ENCODE peak calls at places on chromosomes 2 and 18, in five cellular contexts. T, Q, W, V and M are unnamed samples. For H3K4me1, the result is how much of the 10 kb centered on the place peaks cover.

GRCh38 chr2:102803041-102803896 is 41.4 kb downstream of the TMEM182 start:
- DNase-seq in T (no peak), Q (no peak), W (no peak), V (no peak), M (no peak)

GRCh38 chr2:13550832-13551231 is 834.1 kb downstream of the TRIB2 start:
- DNase-seq in T (no peak), Q (no peak), W (no peak), V (no peak), M (no peak)

GRCh38 chr2:34570266-34570872 is 971.3 kb upstream of the FAM98A start:
- DNase-seq in T (no peak), Q (peak), W (no peak), V (no peak), M (no peak)

GRCh38 chr2:143792602-143793001 is 663.4 kb downstream of the ARHGAP15 start:
- DNase-seq in T (no peak), Q (no peak), W (no peak), V (no peak), M (no peak)

GRCh38 chr18:21858544-21858943 is 118.0 kb downstream of the MIB1 start:
- DNase-seq in T (no peak), Q (no peak), W (no peak), V (no peak), M (no peak)

GRCh38 chr2:85265304-85265703 is 62.5 kb downstream of the TGOLN2 start:
- DNase-seq in T (no peak), Q (no peak), W (no peak), V (peak), M (peak)

GRCh38 chr2:36395866-36396265 is 40.3 kb downstream of the CRIM1 start:
- DNase-seq in T (no peak), Q (no peak), W (no peak), V (no peak), M (no peak)

GRCh38 chr18:34933880-34934689 is 107.1 kb upstream of the MAPRE2 start:
- DNase-seq in T (peak), Q (no peak), W (no peak), V (no peak), M (no peak)

GRCh38 chr2:172701250-172701649 is 34.4 kb upstream of the RAPGEF4 start:
- DNase-seq in T (peak), Q (no peak), W (no peak), V (no peak), M (no peak)

GRCh38 chr18:77068321-77068841 is 64.2 kb downstream of the MBP start:
- DNase-seq in T (peak), Q (no peak), W (peak), V (no peak), M (no peak)

GRCh38 chr2:36561223-36561944 is 36.6 kb downstream of the FEZ2 start:
- DNase-seq in T (peak), Q (peak), W (no peak), V (no peak), M (no peak)

GRCh38 chr2:165777522-165778186 is 16.4 kb downstream of the GALNT3 start:
- DNase-seq in T (no peak), Q (no peak), W (no peak), V (no peak), M (no peak)

GRCh38 chr2:201987426-201987825 is 46.2 kb upstream of the FZD7 start:
- DNase-seq in T (no peak), Q (no peak), W (no peak), V (no peak), M (no peak)

GRCh38 chr2:201985740-201986735 is 47.6 kb upstream of the FZD7 start:
- DNase-seq in T (peak), Q (no peak), W (no peak), V (no peak), M (no peak)

GRCh38 chr2:201983174-201983573 is 50.5 kb upstream of the FZD7 start:
- DNase-seq in T (no peak), Q (no peak), W (no peak), V (no peak), M (no peak)

GRCh38 chr2:201984333-201984732 is 49.3 kb upstream of the FZD7 start:
- DNase-seq in T (no peak), Q (no peak), W (no peak), V (no peak), M (no peak)

GRCh38 chr2:201984800-201985525 is 48.7 kb upstream of the FZD7 start:
- DNase-seq in T (no peak), Q (peak), W (no peak), V (no peak), M (peak)
- H3K4me3 ChIP-seq in T (no peak), Q (no peak), W (no peak), V (no peak), M (no peak)

GRCh38 chr18:659597-659996 is 2.1 kb downstream of the TYMS start:
- DNase-seq in T (no peak), Q (no peak), W (no peak), V (no peak), M (no peak)

GRCh38 chr18:658947-659533 is 1.6 kb downstream of the TYMS start:
- DNase-seq in T (no peak), Q (no peak), W (no peak), V (no peak), M (no peak)

GRCh38 chr18:657311-657997 is at the start of gene TYMS:
- DNase-seq in T (peak), Q (peak), W (no peak), V (peak), M (no peak)

GRCh38 chr18:655445-655844 is 2.0 kb upstream of the TYMS start:
- DNase-seq in T (no peak), Q (no peak), W (no peak), V (no peak), M (no peak)

DNA sequence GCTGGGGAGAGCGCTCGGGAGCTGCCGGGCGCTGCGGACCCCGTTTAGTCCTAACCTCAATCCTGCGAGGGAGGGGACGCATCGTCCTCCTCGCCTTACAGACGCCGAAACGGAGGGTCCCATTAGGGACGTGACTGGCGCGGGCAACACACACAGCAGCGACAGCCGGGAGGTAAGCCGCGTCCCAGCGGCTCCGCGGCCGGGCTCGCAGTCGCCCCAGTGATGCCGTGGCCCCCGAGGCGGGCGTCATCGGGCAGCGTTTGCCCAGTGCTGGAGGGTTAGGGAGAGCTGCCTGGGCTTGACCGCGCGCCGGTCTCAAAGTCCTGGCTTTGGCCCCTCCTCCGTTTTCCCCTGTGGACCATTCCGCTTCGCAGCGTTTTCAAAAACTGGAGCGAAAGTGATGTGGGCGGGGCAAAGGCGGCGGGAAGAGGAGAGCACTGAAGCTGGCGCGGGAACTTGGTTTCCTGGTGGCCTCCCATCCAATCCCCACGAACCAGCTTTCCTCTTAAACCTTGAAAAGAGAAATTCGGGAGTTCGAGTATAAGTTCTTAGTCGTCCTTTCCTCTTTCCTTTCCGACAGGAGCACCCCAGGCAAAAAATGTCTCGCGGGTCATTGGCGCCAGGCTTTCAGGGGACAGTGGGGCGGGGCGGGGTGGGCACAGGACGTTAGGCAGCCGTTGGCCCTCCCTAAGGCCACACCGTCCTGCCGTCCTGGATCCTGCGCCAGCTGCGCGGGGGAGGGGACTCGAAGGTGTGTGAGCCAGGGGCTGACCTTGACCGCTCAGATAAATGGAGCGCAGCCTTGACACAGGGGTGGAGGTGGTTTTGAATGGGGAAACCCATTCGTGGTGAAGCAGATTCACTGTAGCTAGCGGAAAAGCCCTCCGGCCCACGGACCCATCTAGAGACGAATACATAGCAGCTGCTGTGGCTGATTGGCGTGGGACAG is 819 bp downstream of the TYMS start:
- DNase-seq in T (peak), Q (peak), W (peak), V (peak), M (peak)
- TF ChIP-seq POLR2A in T (no peak), Q (peak), W (peak), V (no peak), M (no peak)

GRCh38 chr2:14779252-14779651 is 146.7 kb downstream of the LRATD1 start:
- DNase-seq in T (no peak), Q (no peak), W (no peak), V (no peak), M (no peak)
- H3K4me1 ChIP-seq in T (under half), Q (under half), W (under half), V (under half), M (under half)

DNA sequence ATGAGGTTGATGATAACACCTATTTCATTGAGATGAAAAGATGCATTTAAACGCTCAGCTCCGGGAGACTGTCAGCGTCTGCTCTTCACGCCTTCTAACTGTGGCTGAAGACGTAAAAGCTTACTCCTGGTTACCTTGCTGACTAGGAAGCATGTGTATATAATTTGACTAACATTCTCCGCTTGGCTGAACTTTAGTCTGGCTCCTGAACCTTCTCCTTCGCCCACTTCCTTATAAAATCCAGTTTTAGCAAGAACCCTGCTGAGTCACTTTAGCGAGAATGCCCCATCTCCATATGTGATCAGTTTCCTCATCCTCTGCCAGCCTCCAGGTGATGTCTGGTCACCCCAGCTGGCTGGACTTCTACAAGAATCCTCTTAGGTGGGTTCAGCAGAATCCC is 12.7 kb upstream of the CREG2 start:
- DNase-seq in T (peak), Q (no peak), W (no peak), V (no peak), M (no peak)
- H3K4me3 ChIP-seq in T (no peak), Q (no peak), W (no peak), V (no peak), M (no peak)

GRCh38 chr18:36031407-36031806 is 36.0 kb downstream of the RPRD1A start:
- DNase-seq in T (no peak), Q (no peak), W (no peak), V (no peak), M (no peak)
- TF ChIP-seq POLR2A in T (no peak), Q (no peak), W (no peak), V (no peak), M (no peak)

GRCh38 chr2:69095246-69095645 is 82.3 kb downstream of the ANTXR1 start:
- DNase-seq in T (peak), Q (no peak), W (no peak), V (no peak), M (no peak)

GRCh38 chr2:69096326-69097095 is 83.5 kb downstream of the ANTXR1 start:
- DNase-seq in T (no peak), Q (no peak), W (no peak), V (no peak), M (no peak)

GRCh38 chr2:69089244-69089643 is 76.3 kb downstream of the ANTXR1 start:
- DNase-seq in T (peak), Q (no peak), W (no peak), V (no peak), M (no peak)

GRCh38 chr2:69090008-69090407 is 77.0 kb downstream of the ANTXR1 start:
- DNase-seq in T (no peak), Q (no peak), W (no peak), V (no peak), M (no peak)

GRCh38 chr2:69092857-69093256 is 79.9 kb downstream of the ANTXR1 start:
- DNase-seq in T (no peak), Q (no peak), W (no peak), V (no peak), M (no peak)
- H3K4me1 ChIP-seq in T (under half), Q (under half), W (under half), V (under half), M (under half)

DNA sequence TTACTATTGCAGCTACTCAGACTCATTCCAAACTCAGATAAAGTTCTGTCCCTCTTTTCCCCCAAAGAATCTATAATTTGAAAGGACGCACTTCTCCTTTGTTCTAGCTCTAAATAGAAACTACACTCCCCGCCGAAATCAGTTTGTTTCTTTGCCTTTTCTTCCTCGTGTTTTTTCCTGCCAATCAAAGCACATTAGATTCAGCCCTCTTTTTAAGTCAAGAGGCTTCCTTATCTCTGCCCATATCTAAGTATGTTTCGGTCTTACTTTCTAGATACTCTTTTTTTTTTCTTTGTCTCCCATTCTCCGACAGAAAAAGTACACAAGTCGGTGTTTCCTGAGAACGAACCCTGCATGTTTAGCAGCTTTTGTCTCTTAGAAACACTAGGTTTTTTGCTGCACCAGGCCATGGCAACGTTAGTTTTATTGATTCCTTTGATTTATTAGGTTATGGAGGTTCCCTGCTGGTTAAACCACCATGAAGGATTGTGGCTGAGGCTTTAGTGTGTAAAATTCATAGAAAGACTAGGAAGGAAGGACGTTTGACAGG is 9.5 kb upstream of the CD226 start:
- DNase-seq in T (no peak), Q (no peak), W (no peak), V (no peak), M (no peak)
- H3K4me3 ChIP-seq in T (no peak), Q (no peak), W (no peak), V (peak), M (no peak)

GRCh38 chr2:98464772-98465310 is 20.2 kb downstream of the INPP4A start:
- DNase-seq in T (no peak), Q (peak), W (peak), V (no peak), M (peak)
- TF ChIP-seq POLR2A in T (no peak), Q (no peak), W (peak), V (no peak), M (no peak)